ENCODE peak calls at places on chromosomes 6 and 20, in ten cellular contexts. Z is spleen, R is colonic mucosa, C is mucosa of descending colon, J is right atrium auricular region, S is OCI-LY7, Y is heart left ventricle, N is gastrocnemius medialis, K is mammary epithelial cell, Q is hepatocyte. O is an unnamed sample. For H3K4me1, the result is how much of the 10 kb centered on the place peaks cover.

GRCh38 chr6:170552765-170553685 is at the start of gene PSMB1:
- DNase-seq in Z (peak), R (peak), C (peak), J (peak), S (peak), Y (peak), N (peak), K (peak), Q (peak), O (peak)

GRCh38 chr6:128068110-128068460 is 167.2 kb upstream of the THEMIS start:
- DNase-seq in Z (no peak), R (no peak), C (no peak), J (no peak), S (no peak), Y (peak), N (no peak), K (no peak), Q (no peak), O (no peak)

GRCh38 chr20:50244352-50245149 is 53.9 kb downstream of the CEBPB start:
- DNase-seq in Z (no peak), R (no peak), C (no peak), J (no peak), S (no peak), Y (no peak), N (no peak), K (peak), Q (no peak), O (no peak)

GRCh38 chr20:51013577-51014330 is 9.2 kb downstream of the KCNG1 start:
- DNase-seq in Z (peak), R (no peak), C (no peak), J (no peak), S (no peak), Y (no peak), N (no peak), K (no peak), Q (peak), O (no peak)

GRCh38 chr6:17101422-17102257 is at the start of gene STMND1:
- DNase-seq in Z (no peak), R (peak), C (peak), J (no peak), S (no peak), Y (peak), N (no peak), K (peak), Q (peak), O (peak)

GRCh38 chr6:106608080-106608668 is 21.1 kb downstream of the RTN4IP1 start:
- DNase-seq in Z (no peak), R (peak), C (no peak), J (no peak), S (peak), Y (no peak), N (no peak), K (peak), Q (peak), O (peak)

GRCh38 chr20:50242863-50243609 is 52.4 kb downstream of the CEBPB start:
- DNase-seq in Z (no peak), R (peak), C (peak), J (no peak), S (no peak), Y (no peak), N (no peak), K (peak), Q (no peak), O (peak)

GRCh38 chr20:56634735-56635422 is 5.8 kb downstream of the TFAP2C start:
- DNase-seq in Z (no peak), R (no peak), C (no peak), J (no peak), S (no peak), Y (no peak), N (no peak), K (peak), Q (no peak), O (no peak)

GRCh38 chr20:35290887-35291417 is 1.3 kb downstream of the FAM83C start:
- DNase-seq in Z (no peak), R (no peak), C (no peak), J (no peak), S (no peak), Y (no peak), N (no peak), K (no peak), Q (no peak), O (no peak)

GRCh38 chr6:133843098-133843497 is 45.8 kb upstream of the TCF21 start:
- DNase-seq in Z (no peak), R (no peak), C (no peak), J (no peak), S (no peak), Y (no peak), N (no peak), K (no peak), Q (no peak), O (no peak)

GRCh38 chr20:24662756-24663399 is 193.4 kb downstream of the SYNDIG1 start:
- DNase-seq in Z (peak), R (no peak), C (no peak), J (no peak), S (no peak), Y (no peak), N (no peak), K (no peak), Q (no peak), O (no peak)

GRCh38 chr6:39058471-39059147 is 10.0 kb downstream of the GLP1R start:
- DNase-seq in Z (peak), R (no peak), C (no peak), J (no peak), S (no peak), Y (no peak), N (no peak), K (no peak), Q (no peak), O (no peak)

GRCh38 chr20:18263723-18264122 is 24.6 kb upstream of the ZNF133 start:
- DNase-seq in Z (no peak), R (peak), C (peak), J (no peak), S (no peak), Y (no peak), N (no peak), K (peak), Q (peak), O (peak)

GRCh38 chr6:137365648-137366047 is 128.5 kb downstream of the OLIG3 start:
- DNase-seq in Z (no peak), R (no peak), C (no peak), J (no peak), S (no peak), Y (no peak), N (no peak), K (no peak), Q (no peak), O (no peak)

GRCh38 chr6:10495014-10495413 is 26.1 kb upstream of the GCNT2 start:
- DNase-seq in Z (no peak), R (no peak), C (no peak), J (no peak), S (no peak), Y (no peak), N (no peak), K (no peak), Q (no peak), O (no peak)

GRCh38 chr6:147017153-147017552 is 187.1 kb upstream of the STXBP5 start:
- DNase-seq in Z (no peak), R (no peak), C (no peak), J (no peak), S (no peak), Y (no peak), N (no peak), K (no peak), Q (no peak), O (no peak)

GRCh38 chr20:2237059-2237458 is 58.7 kb upstream of the TGM3 start:
- DNase-seq in Z (peak), R (peak), C (peak), J (peak), S (no peak), Y (peak), N (peak), K (peak), Q (peak), O (peak)

GRCh38 chr6:74431873-74432272 is 735.9 kb downstream of the CD109 start:
- DNase-seq in Z (no peak), R (no peak), C (no peak), J (no peak), S (no peak), Y (no peak), N (no peak), K (no peak), Q (no peak), O (no peak)

GRCh38 chr6:146914563-146915483 is 289.4 kb upstream of the STXBP5 start:
- DNase-seq in Z (no peak), R (no peak), C (no peak), J (peak), S (no peak), Y (peak), N (peak), K (peak), Q (peak), O (no peak)

GRCh38 chr6:93992976-93993375 is 573.6 kb upstream of the EPHA7 start:
- DNase-seq in Z (no peak), R (no peak), C (no peak), J (no peak), S (no peak), Y (no peak), N (no peak), K (no peak), Q (no peak), O (no peak)

GRCh38 chr20:7497985-7498384 is 442.3 kb downstream of the HAO1 start:
- DNase-seq in Z (no peak), R (no peak), C (no peak), J (no peak), S (no peak), Y (no peak), N (no peak), K (peak), Q (no peak), O (no peak)

GRCh38 chr20:49303211-49303610 is 25.4 kb upstream of the ZNFX1 start:
- DNase-seq in Z (no peak), R (no peak), C (no peak), J (no peak), S (no peak), Y (no peak), N (no peak), K (no peak), Q (no peak), O (no peak)

GRCh38 chr6:157390273-157391060 is 9.5 kb downstream of the ZDHHC14 start:
- DNase-seq in Z (no peak), R (no peak), C (no peak), J (no peak), S (no peak), Y (no peak), N (no peak), K (no peak), Q (no peak), O (no peak)

GRCh38 chr6:44704240-44705150 is 317.0 kb downstream of the CDC5L start:
- DNase-seq in Z (no peak), R (no peak), C (no peak), J (no peak), S (no peak), Y (no peak), N (no peak), K (no peak), Q (no peak), O (no peak)

GRCh38 chr6:18302561-18303439 is 38.5 kb upstream of the DEK start:
- DNase-seq in Z (no peak), R (no peak), C (no peak), J (no peak), S (peak), Y (no peak), N (no peak), K (no peak), Q (no peak), O (no peak)

GRCh38 chr6:85419046-85419759 is 30.7 kb upstream of the NT5E start:
- DNase-seq in Z (no peak), R (no peak), C (no peak), J (no peak), S (no peak), Y (no peak), N (no peak), K (no peak), Q (no peak), O (no peak)

GRCh38 chr6:145688493-145688905 is 46.8 kb downstream of the EPM2A start:
- DNase-seq in Z (no peak), R (no peak), C (no peak), J (no peak), S (no peak), Y (no peak), N (no peak), K (peak), Q (no peak), O (no peak)

GRCh38 chr6:165939601-165940290 is 227.9 kb downstream of the TBXT start:
- DNase-seq in Z (no peak), R (no peak), C (no peak), J (no peak), S (no peak), Y (no peak), N (no peak), K (no peak), Q (no peak), O (no peak)

DNA sequence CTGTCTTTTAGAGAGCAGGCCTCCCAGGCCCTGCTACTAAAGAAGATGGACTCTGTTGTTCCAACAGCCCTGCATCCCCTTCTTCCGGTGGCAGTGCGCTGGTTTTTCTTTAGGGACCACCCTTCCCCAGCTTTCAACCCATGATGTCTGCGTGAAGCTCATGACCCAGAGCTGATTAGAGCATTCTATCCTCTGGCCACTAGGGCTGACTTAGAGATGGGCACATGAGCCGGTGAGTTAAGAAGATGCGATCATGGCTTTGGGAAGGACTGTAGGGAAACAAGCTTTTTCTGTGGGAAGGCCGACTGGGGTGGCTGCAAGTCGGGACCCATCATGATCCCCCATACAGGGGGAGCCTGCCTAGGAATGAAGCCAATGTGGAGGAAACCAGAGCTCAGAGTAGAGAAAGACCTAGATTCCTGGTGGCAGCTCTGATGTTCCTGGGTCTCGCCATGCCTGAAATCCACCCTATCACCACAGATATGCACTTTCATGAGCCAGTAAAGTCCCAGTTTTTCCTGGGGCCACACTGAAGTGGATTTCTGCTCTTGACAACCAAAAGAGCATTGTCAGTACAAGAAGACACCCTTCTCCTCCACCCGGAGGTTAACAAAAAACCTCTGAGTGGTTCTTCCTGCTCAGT is 29.1 kb upstream of the STX16 start:
- DNase-seq in Z (peak), R (no peak), C (no peak), J (no peak), S (no peak), Y (no peak), N (no peak), K (no peak), Q (no peak), O (no peak)
- H3K4me1 ChIP-seq in Z (under half), R (under half), C (under half), J (under half), S (under half), Y (under half), N (under half), K (under half), Q (under half), O (under half)

GRCh38 chr6:158849899-158850806 is 31.0 kb upstream of the EZR start:
- DNase-seq in Z (no peak), R (peak), C (no peak), J (no peak), S (no peak), Y (no peak), N (no peak), K (peak), Q (peak), O (peak)
- H3K4me1 ChIP-seq in Z (under half), R (under half), C (under half), J (under half), S (under half), Y (under half), N (under half), K (half or more), Q (under half), O (under half)

DNA sequence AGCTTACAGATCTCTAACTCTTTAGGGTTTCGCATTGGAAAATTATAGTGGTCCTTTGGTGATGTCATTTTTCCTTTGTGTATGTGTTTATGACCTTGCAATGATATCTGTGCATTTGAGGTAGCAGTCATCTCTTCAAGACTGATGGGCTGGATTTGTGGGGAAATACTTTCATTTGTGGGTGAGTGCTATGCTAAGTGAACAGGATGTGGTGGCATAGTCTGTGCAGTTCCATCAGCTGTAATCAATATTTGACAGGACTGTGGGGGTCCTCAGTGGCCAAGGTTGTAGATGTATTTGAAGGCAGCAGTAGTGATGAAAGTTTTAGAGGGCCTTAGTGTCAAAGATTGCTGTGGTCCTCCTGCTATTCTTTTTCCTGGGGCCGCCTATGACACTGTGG is 79.5 kb downstream of the CYP39A1 start:
- DNase-seq in Z (no peak), R (no peak), C (no peak), J (no peak), S (no peak), Y (no peak), N (no peak), K (no peak), Q (no peak), O (no peak)
- H3K4me1 ChIP-seq in Z (under half), R (under half), C (under half), J (under half), S (under half), Y (under half), N (under half), K (under half), Q (under half), O (under half)

DNA sequence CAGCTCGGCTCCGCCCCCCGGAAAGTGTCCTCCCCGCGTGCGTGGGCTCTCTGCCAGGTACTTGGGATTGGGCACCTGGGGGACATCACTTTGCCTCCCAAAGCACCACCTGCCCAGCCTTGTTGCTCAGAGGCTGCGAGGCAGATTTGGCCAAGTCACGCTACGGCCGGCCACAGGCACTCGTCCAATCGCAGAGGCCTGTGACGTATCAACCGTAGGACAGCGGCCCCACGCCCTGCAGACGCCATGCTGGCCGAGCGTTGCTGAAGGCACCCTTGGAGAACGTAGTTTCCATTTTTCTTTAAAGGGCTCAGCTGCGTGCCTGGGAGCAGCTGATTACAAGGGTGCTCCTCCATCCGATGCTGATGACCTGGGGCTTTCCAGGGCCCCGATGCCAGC is 3.1 kb downstream of the NTSR1 start:
- DNase-seq in Z (no peak), R (no peak), C (no peak), J (no peak), S (no peak), Y (no peak), N (no peak), K (no peak), Q (no peak), O (peak)
- H3K4me1 ChIP-seq in Z (under half), R (under half), C (under half), J (under half), S (under half), Y (under half), N (under half), K (under half), Q (under half), O (under half)

GRCh38 chr20:956330-956951 is 40.3 kb upstream of the ANGPT4 start:
- DNase-seq in Z (peak), R (peak), C (peak), J (peak), S (peak), Y (peak), N (peak), K (peak), Q (peak), O (peak)
- H3K4me1 ChIP-seq in Z (under half), R (under half), C (under half), J (under half), S (under half), Y (under half), N (under half), K (under half), Q (under half), O (under half)

GRCh38 chr20:37347347-37347823 is 1.4 kb downstream of the SRC start:
- DNase-seq in Z (peak), R (no peak), C (no peak), J (no peak), S (no peak), Y (no peak), N (no peak), K (no peak), Q (no peak), O (no peak)
- H3K4me1 ChIP-seq in Z (under half), R (under half), C (under half), J (under half), S (under half), Y (under half), N (under half), K (under half), Q (under half), O (under half)

DNA sequence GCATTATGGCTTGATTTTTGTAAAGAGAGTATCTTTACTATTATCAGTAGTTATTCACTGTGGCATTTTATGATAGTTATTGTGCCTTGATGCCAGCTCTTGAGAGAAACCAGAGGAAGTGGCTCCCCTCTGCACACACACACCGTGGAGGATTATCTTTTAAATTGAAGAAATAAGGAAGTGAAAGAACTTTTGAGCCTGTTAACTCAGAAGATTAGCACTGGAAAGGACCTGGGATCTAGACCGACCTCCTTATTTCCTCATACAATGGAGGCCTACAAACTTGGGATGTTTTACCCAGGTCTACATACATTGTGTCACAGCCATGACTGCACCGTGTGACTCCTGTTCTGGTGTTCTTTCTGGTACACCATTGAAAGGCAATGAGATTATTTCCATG is 40.5 kb downstream of the HECA start:
- DNase-seq in Z (no peak), R (no peak), C (no peak), J (no peak), S (peak), Y (no peak), N (no peak), K (no peak), Q (no peak), O (no peak)
- H3K4me1 ChIP-seq in Z (under half), R (under half), C (under half), J (under half), S (under half), Y (under half), N (under half), K (under half), Q (under half), O (under half)

DNA sequence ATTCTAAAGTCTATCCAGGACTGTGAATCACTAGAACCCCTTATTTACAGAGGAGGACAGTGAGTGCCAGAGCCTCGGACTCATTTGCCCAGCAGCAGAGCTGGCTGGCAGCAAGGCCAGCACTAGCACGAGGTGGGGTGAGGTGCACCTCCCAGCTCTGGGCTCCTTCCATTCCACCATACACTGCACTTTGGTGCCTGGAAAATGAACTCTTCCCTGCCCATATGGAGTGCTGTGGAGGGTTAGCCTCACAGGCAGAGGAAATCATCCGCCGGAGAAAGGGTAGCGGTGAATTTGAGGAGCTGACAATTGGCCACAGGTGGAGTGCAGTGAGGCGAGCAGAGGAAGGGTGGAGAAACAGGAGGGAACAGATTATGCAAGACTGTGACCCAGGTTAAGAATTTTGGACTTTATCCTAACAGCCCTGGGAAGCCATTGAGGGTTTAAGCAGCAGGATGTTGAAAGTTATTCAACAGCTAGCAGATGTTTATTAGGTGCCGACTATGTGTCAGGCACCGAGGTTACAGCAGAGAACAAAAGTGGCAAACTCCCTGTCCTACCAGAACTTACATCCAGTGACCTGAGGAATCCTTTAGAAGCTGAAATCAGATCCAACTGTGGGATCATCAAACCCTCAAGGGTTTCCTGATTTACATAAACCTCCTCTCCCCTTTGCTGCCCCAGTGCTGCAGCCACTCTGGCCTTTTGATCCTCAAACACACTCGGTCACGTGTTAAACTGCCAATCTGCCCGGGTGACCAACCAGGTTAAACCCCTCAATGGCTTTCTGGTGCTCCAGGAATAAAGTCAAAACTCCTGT is 6.2 kb downstream of the TRIM26 start:
- DNase-seq in Z (no peak), R (peak), C (peak), J (no peak), S (peak), Y (no peak), N (no peak), K (peak), Q (peak), O (peak)
- H3K4me1 ChIP-seq in Z (half or more), R (under half), C (half or more), J (under half), S (half or more), Y (under half), N (under half), K (under half), Q (under half), O (under half)